ENCODE peak calls at places on chromosome 15, in ten cellular contexts. I is CD8-positive, alpha-beta T cell; K is psoas muscle; B is HAP-1; U is ovary; R is colonic mucosa; C is MM.1S; G is adipocyte; E is upper lobe of right lung; N is suprapubic skin. S is an unnamed sample. For H3K36me3 and H3K9me3, the result is how much of the 10 kb centered on the place peaks cover.

GRCh38 chr15:30008156-30008555 is 74.6 kb upstream of the GOLGA8J start:
- DNase-seq in I (no peak), K (no peak), B (no peak), U (no peak), R (no peak), C (no peak), G (peak), E (no peak), N (no peak), S (no peak)

GRCh38 chr15:60787737-60788513 is 309.0 kb upstream of the ICE2 start:
- DNase-seq in I (peak), K (no peak), B (peak), U (no peak), R (no peak), C (no peak), G (peak), E (no peak), N (no peak), S (no peak)

GRCh38 chr15:82832601-82833209 is 23.3 kb downstream of the WHAMM start:
- DNase-seq in I (no peak), K (no peak), B (peak), U (no peak), R (no peak), C (no peak), G (peak), E (no peak), N (no peak), S (peak)

GRCh38 chr15:88814393-88814792 is 11.2 kb downstream of the ACAN start:
- DNase-seq in I (no peak), K (no peak), B (peak), U (no peak), R (no peak), C (no peak), G (no peak), E (no peak), N (no peak), S (no peak)

GRCh38 chr15:100245496-100245838 is 96.3 kb downstream of the ADAMTS17 start:
- DNase-seq in I (no peak), K (no peak), B (no peak), U (no peak), R (no peak), C (no peak), G (no peak), E (no peak), N (no peak), S (no peak)

GRCh38 chr15:81292516-81293001 is 31.4 kb downstream of the STARD5 start:
- DNase-seq in I (peak), K (no peak), B (no peak), U (no peak), R (no peak), C (no peak), G (no peak), E (no peak), N (peak), S (no peak)

GRCh38 chr15:64902863-64903262 is 8.8 kb upstream of the ANKDD1A start:
- DNase-seq in I (no peak), K (no peak), B (no peak), U (no peak), R (no peak), C (no peak), G (no peak), E (no peak), N (no peak), S (no peak)

GRCh38 chr15:43133429-43134156 is at the start of gene TMEM62:
- DNase-seq in I (peak), K (peak), B (peak), U (peak), R (peak), C (peak), G (peak), E (peak), N (peak), S (peak)

GRCh38 chr15:40282144-40282869 is 557 bp downstream of the ANKRD63 start:
- DNase-seq in I (peak), K (peak), B (peak), U (no peak), R (peak), C (no peak), G (peak), E (peak), N (no peak), S (peak)

GRCh38 chr15:77409259-77410156 is 10.4 kb downstream of the PEAK1 start:
- DNase-seq in I (peak), K (no peak), B (no peak), U (no peak), R (peak), C (peak), G (no peak), E (no peak), N (no peak), S (no peak)

GRCh38 chr15:47674576-47675232 is 42.6 kb upstream of the SEMA6D start:
- DNase-seq in I (no peak), K (no peak), B (no peak), U (no peak), R (no peak), C (no peak), G (no peak), E (no peak), N (no peak), S (no peak)

GRCh38 chr15:32030795-32031194 is 480 bp downstream of the CHRNA7 start:
- DNase-seq in I (no peak), K (no peak), B (peak), U (no peak), R (no peak), C (peak), G (peak), E (peak), N (peak), S (peak)

GRCh38 chr15:87618203-87618725 is 638.3 kb downstream of the NTRK3 start:
- DNase-seq in I (no peak), K (no peak), B (no peak), U (no peak), R (no peak), C (no peak), G (no peak), E (no peak), N (no peak), S (no peak)

GRCh38 chr15:57079907-57080750 is 161.7 kb downstream of the TCF12 start:
- DNase-seq in I (no peak), K (no peak), B (no peak), U (no peak), R (no peak), C (peak), G (no peak), E (no peak), N (no peak), S (no peak)
- H3K4me3 ChIP-seq in I (no peak), K (no peak), B (no peak), U (no peak), R (no peak), C (no peak), G (no peak), E (no peak), N (no peak), S (no peak)

GRCh38 chr15:98823012-98823458 is 174.7 kb downstream of the IGF1R start:
- DNase-seq in I (no peak), K (no peak), B (peak), U (no peak), R (no peak), C (no peak), G (peak), E (no peak), N (no peak), S (peak)
- H3K36me3 ChIP-seq in I (under half), K (under half), B (under half), U (under half), R (under half), C (under half), G (under half), E (under half), N (under half), S (under half)

DNA sequence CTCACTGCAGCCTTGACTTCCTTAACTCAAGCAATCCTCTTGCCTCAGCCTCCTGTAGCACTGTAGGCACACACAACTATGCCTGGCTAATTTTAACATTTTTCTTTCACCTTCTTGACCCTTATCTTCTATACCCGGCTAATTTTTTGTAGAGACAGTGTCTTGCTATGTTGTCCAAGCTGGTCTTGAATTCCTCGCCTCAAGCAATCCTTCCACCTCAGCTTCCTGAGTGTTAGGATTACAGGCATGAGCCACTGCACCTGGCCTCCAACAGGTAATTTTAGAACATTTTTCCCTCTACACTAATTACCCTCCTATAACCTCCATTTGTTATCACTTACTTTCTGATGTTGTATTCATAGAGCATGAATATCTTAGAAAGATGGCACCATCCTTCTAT is 60.3 kb downstream of the SPG11 start:
- DNase-seq in I (no peak), K (no peak), B (no peak), U (no peak), R (no peak), C (no peak), G (no peak), E (no peak), N (no peak), S (no peak)
- H3K9me3 ChIP-seq in I (under half), K (under half), B (under half), U (under half), R (under half), C (under half), G (under half), E (under half), N (under half), S (under half)

GRCh38 chr15:79283252-79284048 is 928 bp downstream of the ANKRD34C start:
- DNase-seq in I (peak), K (peak), B (peak), U (peak), R (no peak), C (peak), G (peak), E (peak), N (no peak), S (peak)

DNA sequence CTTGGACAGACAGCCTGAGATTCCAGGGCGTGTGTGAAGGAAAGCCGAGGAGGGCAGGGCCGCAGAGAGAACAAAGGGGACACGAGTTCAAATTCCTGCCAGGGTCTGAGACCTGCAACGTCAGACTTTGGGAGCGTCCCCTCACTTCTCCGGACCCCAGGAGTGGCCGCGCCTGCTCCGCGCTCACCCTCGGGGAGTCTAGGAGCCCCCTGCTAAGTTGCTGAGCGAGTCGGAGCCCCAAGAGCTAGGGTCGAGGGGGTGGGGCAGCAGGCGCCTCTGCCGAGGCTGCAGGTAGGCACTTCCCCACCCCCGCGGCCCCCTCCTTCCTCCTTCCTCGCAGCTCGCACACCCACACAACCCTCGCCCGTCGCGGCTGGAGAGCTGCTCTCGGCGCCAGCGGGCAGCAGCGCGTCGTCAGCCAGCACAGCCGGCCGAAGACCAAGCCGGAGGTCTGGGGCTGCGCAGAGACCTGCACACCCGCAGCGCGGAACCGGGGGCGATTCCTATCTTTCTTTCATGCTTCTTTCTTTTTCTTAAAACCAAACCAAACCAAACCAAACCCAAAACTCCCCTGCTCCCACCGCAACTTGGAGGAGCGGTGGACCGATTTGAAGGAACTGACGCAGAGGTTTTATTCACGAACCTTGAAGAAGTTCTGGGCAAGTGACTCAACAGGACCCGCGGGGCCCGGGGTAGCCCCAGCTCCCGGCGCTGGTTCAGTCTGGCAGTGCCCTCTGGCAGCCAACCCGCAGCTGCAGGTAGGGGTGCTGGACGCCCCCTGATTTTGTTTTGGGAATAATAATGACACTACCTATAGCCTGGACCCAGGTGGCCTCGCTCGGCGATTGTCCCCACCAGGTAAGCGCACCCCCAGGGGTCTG is at the start of gene ANKRD34C:
- DNase-seq in I (no peak), K (no peak), B (no peak), U (no peak), R (no peak), C (no peak), G (no peak), E (no peak), N (no peak), S (no peak)
- H3K4me3 ChIP-seq in I (no peak), K (no peak), B (no peak), U (no peak), R (no peak), C (no peak), G (no peak), E (no peak), N (no peak), S (no peak)

DNA sequence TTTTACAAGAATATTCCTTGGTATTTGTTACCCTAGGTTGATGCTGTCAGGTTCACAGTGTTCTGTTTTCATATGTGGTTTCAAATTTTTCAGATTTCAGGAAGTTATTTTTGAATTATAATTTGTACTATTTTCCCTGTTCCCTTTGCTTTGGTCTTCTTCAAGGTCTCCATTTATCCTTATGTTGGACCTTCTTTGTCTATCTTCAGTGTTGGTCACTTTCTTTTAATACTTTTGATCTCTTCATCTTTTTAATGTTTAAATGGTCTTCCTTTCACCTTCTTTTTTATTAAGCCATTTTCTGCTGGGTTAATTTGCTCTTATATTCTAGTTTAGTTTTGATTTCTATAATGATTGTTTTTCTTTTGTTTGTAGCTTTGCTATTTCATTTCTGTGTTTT is 61.3 kb downstream of the KLHL25 start:
- DNase-seq in I (no peak), K (no peak), B (no peak), U (no peak), R (no peak), C (no peak), G (peak), E (no peak), N (no peak), S (no peak)
- H3K36me3 ChIP-seq in I (half or more), K (under half), B (under half), U (under half), R (under half), C (under half), G (half or more), E (half or more), N (half or more), S (half or more)

DNA sequence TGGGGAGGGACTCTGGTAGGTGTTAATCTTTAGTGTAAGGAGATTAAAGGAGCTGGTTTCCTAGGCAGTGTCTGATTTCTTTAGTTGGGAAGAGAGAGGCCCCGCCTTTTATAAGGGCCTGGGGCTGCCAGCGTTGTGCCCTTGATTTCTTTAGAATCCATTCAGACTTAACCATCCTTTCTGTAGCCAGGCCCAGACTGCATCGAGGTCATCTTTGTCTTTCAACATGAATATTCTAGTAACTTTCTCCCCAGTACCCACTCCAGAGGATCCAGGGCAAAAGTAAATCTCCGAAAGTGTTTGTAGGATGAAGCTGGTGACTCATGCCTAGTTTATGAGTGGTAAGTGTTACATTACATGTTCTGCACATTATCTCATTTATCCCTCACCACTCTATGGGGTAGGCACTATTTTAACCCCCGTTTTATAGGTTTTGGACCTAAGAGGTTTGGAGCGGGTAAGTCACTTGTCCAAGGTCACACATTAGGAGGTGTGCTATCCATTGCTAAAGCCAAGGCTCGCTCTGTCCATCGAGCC is 11.8 kb upstream of the USP3 start:
- DNase-seq in I (no peak), K (no peak), B (no peak), U (no peak), R (no peak), C (no peak), G (peak), E (no peak), N (no peak), S (no peak)
- H3K9me3 ChIP-seq in I (under half), K (under half), B (under half), U (under half), R (under half), C (under half), G (under half), E (under half), N (under half), S (under half)

DNA sequence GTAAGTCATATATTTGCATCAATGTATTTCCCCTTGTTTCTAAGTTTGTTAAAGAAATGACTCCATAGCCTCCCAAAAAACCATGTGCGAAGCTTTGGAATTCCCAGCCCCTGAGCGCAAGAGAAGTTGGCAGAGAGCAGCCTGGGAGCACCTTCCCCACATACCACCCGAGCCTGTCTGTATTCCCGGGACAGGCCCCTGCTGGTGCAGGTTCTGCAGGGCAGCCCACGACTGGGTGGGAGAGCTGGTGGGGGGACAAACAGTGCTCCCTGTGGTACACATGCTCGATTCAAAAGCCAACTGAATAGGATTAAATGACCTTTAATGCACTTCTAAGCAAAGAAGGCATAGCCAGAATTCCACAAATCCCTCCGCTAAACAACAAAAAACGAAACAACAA is 74.6 kb upstream of the SNRPA1 start:
- DNase-seq in I (no peak), K (peak), B (no peak), U (no peak), R (no peak), C (no peak), G (no peak), E (no peak), N (peak), S (no peak)
- H3K4me3 ChIP-seq in I (no peak), K (no peak), B (no peak), U (no peak), R (no peak), C (no peak), G (no peak), E (no peak), N (no peak), S (no peak)

GRCh38 chr15:78930577-78931388 is 14.1 kb downstream of the CTSH start:
- DNase-seq in I (no peak), K (peak), B (no peak), U (no peak), R (no peak), C (no peak), G (peak), E (peak), N (no peak), S (peak)
- H3K36me3 ChIP-seq in I (under half), K (under half), B (under half), U (under half), R (under half), C (under half), G (under half), E (half or more), N (under half), S (under half)

S was measured in MG63.